ENCODE peak calls at places on chromosomes 12 and 14, in four cellular contexts. Q, C, G and K are unnamed samples.

GRCh38 chr12:112107306-112107705 is 1.3 kb downstream of the NAA25 start:
- DNase-seq in Q (no peak), C (no peak), G (no peak), K (no peak)

GRCh38 chr12:29299613-29300012 is 81.4 kb downstream of the ERGIC2 start:
- DNase-seq in Q (no peak), C (no peak), G (no peak), K (no peak)

GRCh38 chr14:81169711-81170103 is 51.1 kb downstream of the GTF2A1 start:
- DNase-seq in Q (peak), C (no peak), G (peak), K (no peak)

GRCh38 chr12:2231011-2231595 is 178.3 kb downstream of the CACNA1C start:
- DNase-seq in Q (no peak), C (no peak), G (no peak), K (no peak)

GRCh38 chr12:3216726-3217682 is 139.8 kb downstream of the TSPAN9 start:
- DNase-seq in Q (no peak), C (no peak), G (no peak), K (no peak)

GRCh38 chr14:36981832-36982528 is 190.4 kb downstream of the SLC25A21 start:
- DNase-seq in Q (no peak), C (no peak), G (no peak), K (no peak)

GRCh38 chr12:21248679-21249078 is 86.0 kb downstream of the SLCO1A2 start:
- DNase-seq in Q (peak), C (no peak), G (no peak), K (no peak)

GRCh38 chr14:28751467-28752058 is 15.0 kb upstream of the FOXG1 start:
- DNase-seq in Q (peak), C (no peak), G (no peak), K (no peak)

GRCh38 chr14:50964683-50965390 is 20.6 kb upstream of the PYGL start:
- DNase-seq in Q (no peak), C (no peak), G (no peak), K (no peak)

GRCh38 chr14:74763803-74764531 is 851 bp downstream of the YLPM1 start:
- DNase-seq in Q (no peak), C (peak), G (peak), K (no peak)

GRCh38 chr12:13163868-13164267 is 32.7 kb upstream of the EMP1 start:
- DNase-seq in Q (no peak), C (no peak), G (no peak), K (no peak)

GRCh38 chr12:56160160-56160763 is 2.1 kb downstream of the MYL6 start:
- DNase-seq in Q (no peak), C (peak), G (no peak), K (peak)

GRCh38 chr14:21987937-21988336 is 314.3 kb upstream of the OR4E1 start:
- DNase-seq in Q (peak), C (no peak), G (no peak), K (no peak)

GRCh38 chr14:30966415-30967363 is 58.8 kb upstream of the AP4S1 start:
- DNase-seq in Q (no peak), C (no peak), G (no peak), K (no peak)

GRCh38 chr12:71157601-71158233 is at the start of gene TSPAN8:
- DNase-seq in Q (no peak), C (no peak), G (no peak), K (no peak)

GRCh38 chr12:13179159-13180074 is 17.1 kb upstream of the EMP1 start:
- DNase-seq in Q (peak), C (no peak), G (no peak), K (peak)

GRCh38 chr14:101734241-101734847 is 27.2 kb upstream of the PPP2R5C start:
- DNase-seq in Q (no peak), C (no peak), G (no peak), K (no peak)

GRCh38 chr12:61523276-61523992 is 736.8 kb upstream of the USP15 start:
- DNase-seq in Q (no peak), C (no peak), G (no peak), K (no peak)

GRCh38 chr12:103495783-103496456 is at the start of gene C12orf42:
- DNase-seq in Q (no peak), C (no peak), G (no peak), K (peak)

GRCh38 chr12:37546901-37547475 is 769.6 kb upstream of the ALG10B start:
- DNase-seq in Q (no peak), C (no peak), G (no peak), K (no peak)

GRCh38 chr14:80713076-80713850 is 228.3 kb downstream of the CEP128 start:
- DNase-seq in Q (no peak), C (no peak), G (no peak), K (no peak)

GRCh38 chr12:56522486-56523193 is 1.0 kb downstream of the RBMS2 start:
- DNase-seq in Q (no peak), C (no peak), G (no peak), K (no peak)

GRCh38 chr12:57208946-57209282 is 7.7 kb upstream of the NXPH4 start:
- DNase-seq in Q (no peak), C (no peak), G (peak), K (no peak)

GRCh38 chr12:125092872-125093680 is 27.8 kb downstream of the AACS start:
- DNase-seq in Q (no peak), C (no peak), G (no peak), K (no peak)

GRCh38 chr12:124862768-124863408 is 776 bp downstream of the SCARB1 start:
- DNase-seq in Q (peak), C (no peak), G (peak), K (no peak)

GRCh38 chr14:102590667-102591099 is 1.8 kb upstream of the RCOR1 start:
- DNase-seq in Q (peak), C (peak), G (no peak), K (no peak)

GRCh38 chr12:86719381-86719780 is 463.2 kb upstream of the MGAT4C start:
- DNase-seq in Q (no peak), C (no peak), G (no peak), K (no peak)

GRCh38 chr14:91284146-91284790 is 39.8 kb upstream of the GPR68 start:
- DNase-seq in Q (no peak), C (no peak), G (no peak), K (no peak)